ENCODE peak calls at places on chromosomes 4 and X, in four cellular contexts. L is suprapubic skin, Z is breast epithelium, D is ovary. U is an unnamed sample. For H3K36me3, the result is how much of the 10 kb centered on the place peaks cover.

GRCh38 chr4:11428701-11429571 is at the start of gene HS3ST1:
- DNase-seq in L (peak), Z (peak), D (peak), U (peak)

GRCh38 chr4:31085736-31086135 is 365.6 kb downstream of the PCDH7 start:
- DNase-seq in L (no peak), Z (no peak), D (no peak), U (no peak)

GRCh38 chr4:95388911-95389310 is 159.9 kb downstream of the UNC5C start:
- DNase-seq in L (no peak), Z (no peak), D (no peak), U (no peak)

GRCh38 chr4:121951570-121952110 is at the start of gene TRPC3:
- DNase-seq in L (peak), Z (no peak), D (peak), U (peak)

GRCh38 chr4:94032754-94033153 is 174.9 kb upstream of the SMARCAD1 start:
- DNase-seq in L (no peak), Z (no peak), D (no peak), U (no peak)

GRCh38 chr4:54560513-54560912 is 97.2 kb upstream of the KIT start:
- DNase-seq in L (no peak), Z (no peak), D (no peak), U (no peak)

GRCh38 chrX:150482537-150483217 is 85.7 kb upstream of the MTM1 start:
- DNase-seq in L (no peak), Z (no peak), D (no peak), U (no peak)

GRCh38 chr4:153342751-153343552 is 1.5 kb upstream of the MND1 start:
- DNase-seq in L (no peak), Z (no peak), D (no peak), U (no peak)

GRCh38 chr4:105976913-105977312 is 81.6 kb downstream of the NPNT start:
- DNase-seq in L (no peak), Z (no peak), D (no peak), U (no peak)

GRCh38 chr4:106766519-106766918 is 269.6 kb downstream of the DKK2 start:
- DNase-seq in L (no peak), Z (no peak), D (no peak), U (no peak)

GRCh38 chr4:187370918-187371317 is 624.7 kb upstream of the ZFP42 start:
- DNase-seq in L (no peak), Z (no peak), D (no peak), U (no peak)

GRCh38 chrX:136030357-136031225 is 45.4 kb downstream of the SLC9A6 start:
- DNase-seq in L (peak), Z (no peak), D (no peak), U (peak)

GRCh38 chrX:30592846-30593245 is 15.3 kb upstream of the TASL start:
- DNase-seq in L (no peak), Z (no peak), D (no peak), U (no peak)

GRCh38 chr4:29805871-29806480 is 914.2 kb upstream of the PCDH7 start:
- DNase-seq in L (no peak), Z (no peak), D (no peak), U (no peak)

GRCh38 chr4:53150631-53151488 is 215.0 kb downstream of the SCFD2 start:
- DNase-seq in L (no peak), Z (no peak), D (no peak), U (no peak)

GRCh38 chr4:119204898-119205297 is 7.6 kb upstream of the USP53 start:
- DNase-seq in L (no peak), Z (no peak), D (no peak), U (no peak)

GRCh38 chrX:129497146-129497805 is 26.0 kb downstream of the SMARCA1 start:
- DNase-seq in L (no peak), Z (no peak), D (no peak), U (no peak)

GRCh38 chrX:69152398-69152797 is 12.9 kb downstream of the PJA1 start:
- DNase-seq in L (no peak), Z (no peak), D (peak), U (peak)

GRCh38 chrX:40108959-40109287 is 11.2 kb upstream of the BCOR start:
- DNase-seq in L (no peak), Z (peak), D (peak), U (peak)

GRCh38 chr4:61921890-61922289 is 721.8 kb downstream of the ADGRL3 start:
- DNase-seq in L (no peak), Z (no peak), D (no peak), U (no peak)

GRCh38 chr4:118817178-118817930 is 18.6 kb downstream of the SEC24D start:
- DNase-seq in L (no peak), Z (no peak), D (no peak), U (no peak)

GRCh38 chr4:19936471-19936870 is 315.2 kb upstream of the SLIT2 start:
- DNase-seq in L (no peak), Z (no peak), D (no peak), U (no peak)

GRCh38 chr4:5137927-5138326 is 86.6 kb downstream of the STK32B start:
- DNase-seq in L (no peak), Z (no peak), D (no peak), U (no peak)

GRCh38 chrX:27565992-27566391 is 24.2 kb upstream of the DCAF8L2 start:
- DNase-seq in L (no peak), Z (no peak), D (no peak), U (no peak)

GRCh38 chr4:124104101-124104500 is 608.4 kb downstream of the ANKRD50 start:
- DNase-seq in L (no peak), Z (no peak), D (no peak), U (no peak)

GRCh38 chr4:26050212-26050643 is 136.2 kb downstream of the SMIM20 start:
- DNase-seq in L (no peak), Z (no peak), D (no peak), U (no peak)

GRCh38 chr4:153207027-153207426 is 2.8 kb downstream of the TRIM2 start:
- DNase-seq in L (no peak), Z (no peak), D (no peak), U (no peak)

GRCh38 chr4:159606835-159607234 is 504.0 kb downstream of the RAPGEF2 start:
- DNase-seq in L (no peak), Z (no peak), D (no peak), U (no peak)

GRCh38 chr4:107824367-107825071 is at the start of gene SGMS2:
- DNase-seq in L (peak), Z (peak), D (peak), U (peak)

GRCh38 chrX:11770320-11770719 is 12.3 kb downstream of the MSL3 start:
- DNase-seq in L (no peak), Z (no peak), D (no peak), U (peak)

GRCh38 chrX:5683996-5684395 is 544.7 kb downstream of the NLGN4X start:
- DNase-seq in L (no peak), Z (no peak), D (no peak), U (no peak)

GRCh38 chr4:7023901-7024300 is 19.3 kb upstream of the TADA2B start:
- DNase-seq in L (no peak), Z (no peak), D (no peak), U (no peak)
- H3K36me3 ChIP-seq in L (half or more), Z (under half), D (under half), U (under half)

DNA sequence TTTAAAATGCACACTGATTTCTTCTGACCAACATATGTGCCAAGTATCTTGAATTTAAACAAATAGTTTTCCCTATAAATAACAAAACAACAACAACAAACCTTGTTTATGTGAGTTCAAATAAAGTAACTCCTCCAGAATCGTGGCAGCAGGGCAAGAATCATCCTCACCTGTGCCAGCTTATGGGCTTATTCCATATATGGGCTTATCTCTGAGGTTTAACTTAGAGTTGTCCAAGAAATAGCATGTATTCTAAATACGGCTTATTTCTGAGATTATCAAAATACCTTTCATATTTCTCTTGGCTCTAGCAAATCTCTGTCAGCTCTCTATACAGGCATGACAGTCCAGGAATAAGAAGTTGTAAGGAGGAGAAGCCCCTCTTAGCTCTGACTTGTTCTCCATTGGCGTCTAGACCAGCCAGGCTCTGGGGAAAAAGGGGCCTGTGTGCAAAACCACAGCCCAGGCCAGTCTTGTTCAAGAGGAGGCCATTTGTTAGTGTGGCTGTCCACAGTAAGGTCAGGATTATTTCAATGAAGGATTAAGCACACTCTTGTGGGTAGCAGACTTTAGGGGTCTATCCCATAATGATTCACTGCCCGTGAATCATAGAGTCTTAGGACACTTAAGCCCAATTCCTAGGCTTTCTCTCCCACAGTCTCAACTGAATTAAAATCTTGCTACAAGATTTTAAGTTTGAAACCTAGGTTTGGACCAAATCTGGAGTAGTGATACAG is 63.2 kb downstream of the FRAS1 start:
- DNase-seq in L (no peak), Z (no peak), D (no peak), U (no peak)
- H3K27ac ChIP-seq in L (no peak), Z (no peak), D (no peak), U (peak)

GRCh38 chr4:1711055-1711905 is 839 bp downstream of the SLBP start:
- DNase-seq in L (no peak), Z (no peak), D (peak), U (peak)

GRCh38 chr4:1711906-1712215 is 258 bp downstream of the SLBP start:
- DNase-seq in L (no peak), Z (no peak), D (no peak), U (no peak)

GRCh38 chr4:1714303-1715001 is 2.3 kb upstream of the SLBP start:
- DNase-seq in L (no peak), Z (no peak), D (peak), U (no peak)

GRCh38 chr4:1713003-1713397 is 881 bp upstream of the SLBP start:
- DNase-seq in L (no peak), Z (no peak), D (no peak), U (no peak)

GRCh38 chr4:1712216-1713002 is at the start of gene SLBP:
- DNase-seq in L (peak), Z (peak), D (peak), U (peak)
- TF ChIP-seq POLR2A in L (peak), Z (peak), D (peak), U (peak)

GRCh38 chr4:39044947-39045734 is 12.9 kb upstream of the TMEM156 start:
- DNase-seq in L (no peak), Z (no peak), D (peak), U (peak)

GRCh38 chr4:39047691-39048090 is 14.3 kb upstream of the KLHL5 start:
- DNase-seq in L (no peak), Z (no peak), D (no peak), U (no peak)

GRCh38 chr4:39046243-39046642 is 14.0 kb upstream of the TMEM156 start:
- DNase-seq in L (no peak), Z (no peak), D (no peak), U (no peak)

GRCh38 chr4:39044364-39044946 is 12.2 kb upstream of the TMEM156 start:
- DNase-seq in L (peak), Z (peak), D (peak), U (peak)

GRCh38 chr4:39045791-39046221 is 13.6 kb upstream of the TMEM156 start:
- DNase-seq in L (no peak), Z (no peak), D (no peak), U (no peak)
- H3K36me3 ChIP-seq in L (under half), Z (under half), D (under half), U (under half)

DNA sequence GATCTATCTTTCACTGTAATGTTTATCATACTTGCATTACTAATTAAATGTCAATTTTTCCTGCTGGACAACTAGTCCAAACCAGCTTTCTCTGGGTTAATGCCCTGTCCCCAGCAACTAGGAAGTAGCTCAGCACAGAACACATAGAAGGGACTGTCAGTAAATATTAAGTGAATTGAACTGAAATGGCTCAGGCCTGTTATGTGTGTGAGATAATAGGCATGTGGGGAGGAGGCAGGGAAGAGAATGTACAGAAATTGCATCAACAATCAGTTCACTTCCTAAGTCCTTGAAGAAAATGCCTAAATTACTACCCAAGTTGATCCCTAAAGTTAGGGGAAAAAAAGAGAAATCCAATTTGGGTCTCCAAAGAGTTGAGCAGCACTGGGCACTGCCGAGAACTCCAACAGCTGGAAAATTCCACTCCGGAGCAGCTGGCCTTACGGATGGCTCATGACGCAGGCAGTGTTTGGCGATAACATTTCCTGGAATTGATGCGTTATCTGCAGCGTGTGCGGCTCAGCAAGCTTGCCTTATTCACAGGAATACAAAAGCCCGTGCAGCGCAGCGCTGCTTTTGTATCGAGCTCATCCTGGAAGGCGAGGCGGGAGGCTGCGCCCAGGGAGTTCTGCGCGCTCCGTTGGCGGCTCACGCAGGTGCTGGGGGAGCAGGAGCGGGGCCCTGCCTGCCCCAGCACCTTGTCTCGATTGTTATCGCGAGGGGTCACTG is 297.3 kb upstream of the LCORL start:
- DNase-seq in L (no peak), Z (no peak), D (peak), U (no peak)
- H3K27ac ChIP-seq in L (no peak), Z (no peak), D (no peak), U (no peak)

U was measured in thyroid gland.